ENCODE peak calls at places on chromosomes 3 and 15, in nine cellular contexts. W is foreskin fibroblast; M is BJ; O is fibroblast of mammary gland; U is CD8-positive, alpha-beta T cell; G is left ventricle myocardium inferior; E is suprapubic skin; X is upper lobe of right lung; J is GM23248. R is an unnamed sample.

GRCh38 chr15:52788099-52788986 is 1.8 kb downstream of the ONECUT1 start:
- DNase-seq in O (no peak), W (no peak), E (peak), X (no peak), M (no peak), G (no peak), J (no peak), U (no peak), R (no peak)

GRCh38 chr3:141403576-141403975 is 35.3 kb downstream of the ZBTB38 start:
- DNase-seq in G (no peak), J (no peak), W (peak), O (peak), E (no peak), M (no peak), X (no peak), U (no peak), R (peak)

GRCh38 chr3:180223268-180223667 is 186.5 kb upstream of the PEX5L start:
- DNase-seq in G (no peak), M (no peak), U (no peak), W (no peak), X (no peak), E (no peak), J (no peak), O (no peak), R (no peak)

GRCh38 chr3:138432576-138433240 is 1.7 kb upstream of the ESYT3 start:
- DNase-seq in M (no peak), E (peak), W (no peak), G (no peak), J (no peak), U (no peak), O (no peak), X (no peak), R (no peak)

GRCh38 chr3:175475765-175476164 is 616.6 kb downstream of the NAALADL2 start:
- DNase-seq in W (no peak), G (no peak), M (no peak), O (no peak), J (no peak), U (no peak), X (no peak), E (no peak), R (no peak)

GRCh38 chr3:106183762-106184391 is 315.1 kb upstream of the CBLB start:
- DNase-seq in U (no peak), M (no peak), X (no peak), J (peak), O (peak), G (no peak), W (peak), E (no peak), R (peak)

GRCh38 chr3:101292027-101292426 is 28.3 kb downstream of the IMPG2 start:
- DNase-seq in G (no peak), U (no peak), E (no peak), M (no peak), J (peak), X (no peak), O (peak), W (peak), R (peak)

GRCh38 chr15:84638103-84638502 is 16.0 kb downstream of the WDR73 start:
- DNase-seq in G (no peak), W (peak), U (no peak), J (peak), M (no peak), O (peak), X (no peak), E (no peak), R (no peak)

GRCh38 chr3:110881069-110881468 is 190.5 kb upstream of the NECTIN3 start:
- DNase-seq in M (no peak), O (peak), U (no peak), J (peak), W (peak), G (peak), E (peak), X (peak), R (no peak)

GRCh38 chr3:100033184-100033583 is 81.1 kb downstream of the FILIP1L start:
- DNase-seq in G (no peak), J (peak), W (no peak), X (no peak), O (peak), E (no peak), U (no peak), M (no peak), R (peak)

GRCh38 chr15:69081310-69082004 is 67.0 kb downstream of the NOX5 start:
- DNase-seq in G (peak), E (no peak), M (no peak), W (peak), J (peak), U (no peak), X (no peak), O (peak), R (peak)

GRCh38 chr15:101139986-101140696 is 111.7 kb downstream of the CHSY1 start:
- DNase-seq in X (no peak), J (no peak), G (no peak), O (no peak), M (no peak), U (no peak), E (no peak), W (no peak), R (no peak)

GRCh38 chr15:101140697-101141065 is 111.2 kb downstream of the CHSY1 start:
- DNase-seq in O (no peak), W (no peak), G (no peak), E (no peak), U (no peak), M (no peak), X (no peak), J (no peak), R (no peak)

GRCh38 chr15:101138086-101138660 is 113.7 kb downstream of the CHSY1 start:
- DNase-seq in W (no peak), E (no peak), M (no peak), G (no peak), O (no peak), U (no peak), J (no peak), X (no peak), R (no peak)

GRCh38 chr15:101137312-101137940 is 114.4 kb downstream of the CHSY1 start:
- DNase-seq in E (no peak), M (no peak), J (no peak), O (no peak), W (no peak), X (no peak), U (no peak), G (no peak), R (no peak)

DNA sequence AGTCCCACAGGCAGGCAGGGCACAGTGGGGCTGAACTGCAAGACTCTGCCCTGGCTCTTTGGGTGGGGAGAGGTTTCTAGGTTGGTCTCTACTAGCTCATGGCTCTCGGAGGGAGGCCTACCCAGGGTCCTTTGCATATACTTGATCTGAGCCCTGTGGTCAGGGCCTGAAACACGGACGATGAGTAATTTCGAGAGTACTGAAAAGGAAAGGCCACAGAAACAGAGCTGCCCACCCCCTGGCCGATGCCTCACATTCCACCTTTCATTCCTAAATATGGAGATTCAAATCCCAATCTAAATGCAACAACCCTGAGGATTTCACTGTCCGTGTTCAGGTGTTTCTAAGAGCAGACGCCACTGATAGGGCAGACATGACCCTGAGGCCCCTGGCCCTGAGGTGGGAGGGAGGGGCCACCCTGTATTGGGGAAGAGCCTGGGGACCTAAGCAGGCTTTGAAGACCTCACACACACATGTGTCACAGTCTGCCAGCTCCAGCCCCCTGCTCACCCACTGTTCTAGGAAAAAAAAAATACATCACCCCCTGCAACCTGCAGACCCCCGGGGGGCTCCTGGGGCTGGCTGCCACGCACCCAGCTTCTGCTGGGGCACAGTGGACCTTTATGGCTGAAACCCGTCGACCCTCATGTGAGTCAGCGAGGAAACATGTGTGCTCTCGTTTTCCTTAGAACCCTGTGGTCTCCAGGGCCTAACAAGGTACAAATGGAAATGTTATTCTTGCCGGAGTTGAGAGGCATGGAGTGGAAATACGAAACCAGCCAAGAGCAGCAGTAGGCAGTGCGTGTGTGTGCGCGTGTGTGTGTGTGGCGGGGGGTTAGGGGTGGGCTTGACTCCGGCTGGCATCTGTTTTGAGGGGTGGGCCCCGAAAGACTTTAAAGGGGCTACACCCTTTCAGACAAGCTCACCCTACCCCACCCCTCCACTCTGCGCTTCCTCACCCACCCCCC is 112.7 kb downstream of the CHSY1 start:
- DNase-seq in X (no peak), J (no peak), W (no peak), G (no peak), U (no peak), M (no peak), O (no peak), E (no peak), R (no peak)
- H3K4me3 ChIP-seq in X (no peak), J (no peak), W (no peak), G (no peak), U (no peak), M (no peak), O (no peak), E (no peak), R (no peak)

GRCh38 chr3:15781131-15781530 is 16.6 kb downstream of the ANKRD28 start:
- DNase-seq in G (no peak), O (no peak), U (no peak), X (no peak), E (no peak), M (no peak), W (peak), J (peak), R (no peak)
- H3K4me3 ChIP-seq in G (no peak), O (no peak), U (no peak), X (no peak), E (no peak), M (no peak), W (no peak), J (peak), R (no peak)

GRCh38 chr3:46881819-46882376 is 4.4 kb downstream of the PTH1R start:
- DNase-seq in J (peak), W (peak), O (no peak), E (no peak), G (peak), U (peak), M (no peak), X (no peak), R (peak)
- H3K4me3 ChIP-seq in J (peak), W (peak), O (peak), E (peak), G (peak), U (peak), M (peak), X (peak), R (peak)

DNA sequence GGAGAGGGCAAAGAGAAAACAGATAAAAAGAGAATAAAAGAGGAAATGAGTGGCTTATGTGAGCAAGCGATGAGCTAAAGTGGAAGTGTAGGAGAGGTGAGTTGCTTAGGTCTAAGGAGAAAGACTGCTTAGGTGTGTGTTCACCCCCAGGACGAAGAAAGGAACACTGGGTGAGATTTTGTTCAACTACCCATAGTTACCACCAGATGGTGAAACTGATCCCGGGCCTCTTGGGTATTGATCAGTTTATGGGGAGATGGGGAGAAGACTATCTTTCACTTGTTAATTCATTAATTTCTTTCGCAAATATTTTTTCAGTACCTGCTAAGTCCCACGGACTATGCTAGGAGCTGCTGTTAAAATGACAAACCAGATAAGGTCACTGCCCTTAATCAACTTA is 33.9 kb downstream of the GAP43 start:
- DNase-seq in J (no peak), M (no peak), G (no peak), W (no peak), U (no peak), X (no peak), O (no peak), E (no peak), R (no peak)
- H3K4me3 ChIP-seq in J (no peak), M (no peak), G (no peak), W (no peak), U (no peak), X (no peak), O (no peak), E (no peak), R (no peak)

DNA sequence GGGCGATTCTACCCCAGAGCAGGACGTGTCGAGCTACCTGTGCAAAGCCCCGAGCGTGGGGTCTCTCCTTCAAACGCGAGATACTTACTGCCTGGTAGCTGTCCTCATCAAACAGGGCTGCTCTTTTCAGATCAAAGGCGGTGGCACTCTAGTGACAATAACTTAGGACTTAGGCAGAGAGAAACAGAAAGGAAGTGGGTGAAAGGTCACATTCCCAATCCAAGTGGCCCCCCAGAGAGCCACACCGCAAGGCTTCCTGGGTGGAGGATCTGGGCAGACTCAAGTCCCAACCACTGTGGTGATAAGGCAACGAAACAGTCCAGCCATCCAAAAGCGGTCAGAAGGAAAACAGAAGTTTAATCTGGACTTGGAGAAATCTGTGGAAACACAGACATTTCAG is 227.2 kb downstream of the ADAMTS17 start:
- DNase-seq in J (no peak), U (no peak), X (peak), O (peak), M (no peak), G (peak), E (no peak), W (no peak), R (peak)
- H3K4me3 ChIP-seq in J (no peak), U (no peak), X (peak), O (peak), M (no peak), G (peak), E (peak), W (no peak), R (peak)

GRCh38 chr3:98565843-98566242 is 27.6 kb downstream of the CPOX start:
- DNase-seq in W (no peak), X (no peak), G (no peak), U (no peak), J (no peak), O (no peak), E (no peak), M (no peak), R (peak)

GRCh38 chr3:98561727-98562521 is 30.1 kb downstream of the GPR15 start:
- DNase-seq in W (peak), O (peak), U (no peak), E (no peak), J (peak), X (no peak), G (no peak), M (no peak), R (no peak)

GRCh38 chr3:98564282-98565005 is 29.0 kb downstream of the CPOX start:
- DNase-seq in O (no peak), G (no peak), U (peak), W (no peak), X (no peak), E (no peak), J (no peak), M (no peak), R (no peak)

GRCh38 chr3:98565237-98565643 is 28.2 kb downstream of the CPOX start:
- DNase-seq in X (no peak), U (no peak), G (no peak), E (no peak), W (peak), M (peak), J (no peak), O (no peak), R (peak)

DNA sequence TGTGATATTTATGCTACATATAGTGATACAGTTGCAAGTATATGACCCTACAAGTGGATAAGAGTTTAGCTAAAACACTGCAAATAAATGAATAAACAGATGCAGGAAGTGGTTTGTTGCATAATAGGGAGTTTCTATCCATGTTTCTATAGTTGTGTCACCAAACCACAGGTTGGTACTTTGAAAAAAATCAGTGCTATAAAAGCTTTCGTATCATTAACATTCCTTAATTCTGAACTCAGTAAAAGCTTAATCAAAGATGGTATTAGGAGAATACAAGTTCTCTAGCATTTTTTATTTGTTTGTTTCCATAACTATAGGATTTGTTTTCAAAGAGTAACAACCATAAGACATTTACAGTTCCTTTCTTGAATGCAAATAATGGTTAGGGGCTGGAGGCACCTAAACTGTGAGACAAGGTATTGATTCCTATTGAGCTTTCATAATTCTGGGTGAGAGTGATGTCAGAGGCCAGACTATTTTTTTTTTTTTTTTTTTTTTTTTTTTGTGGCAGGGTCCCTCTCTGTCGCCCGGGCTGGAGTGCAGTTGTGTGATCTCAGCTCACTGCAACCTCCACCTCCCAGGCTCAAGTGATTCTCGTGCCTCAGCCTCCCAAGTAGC is 29.6 kb downstream of the CPOX start:
- DNase-seq in E (no peak), J (peak), U (no peak), W (peak), G (no peak), X (no peak), O (peak), M (peak), R (peak)
- H3K4me3 ChIP-seq in E (no peak), J (no peak), U (no peak), W (no peak), G (no peak), X (no peak), O (no peak), M (no peak), R (no peak)

GRCh38 chr3:49199900-49200281 is 28.5 kb downstream of the KLHDC8B start:
- DNase-seq in U (no peak), O (peak), X (peak), J (peak), G (no peak), E (no peak), M (no peak), W (no peak), R (peak)
- H3K4me3 ChIP-seq in U (no peak), O (peak), X (peak), J (peak), G (peak), E (peak), M (peak), W (peak), R (peak)

GRCh38 chr15:44137750-44138149 is 57.3 kb downstream of the FRMD5 start:
- DNase-seq in G (no peak), E (no peak), O (peak), J (peak), W (peak), U (no peak), X (no peak), M (peak), R (no peak)
- H3K4me3 ChIP-seq in G (no peak), E (no peak), O (no peak), J (no peak), W (no peak), U (no peak), X (no peak), M (no peak), R (no peak)

GRCh38 chr15:79053894-79054293 is 36.7 kb downstream of the RASGRF1 start:
- DNase-seq in J (no peak), X (no peak), E (no peak), G (no peak), M (no peak), W (no peak), U (no peak), O (no peak), R (no peak)

GRCh38 chr15:79054350-79054749 is 36.2 kb downstream of the RASGRF1 start:
- DNase-seq in W (no peak), U (no peak), O (no peak), J (no peak), G (no peak), M (no peak), E (no peak), X (no peak), R (no peak)

GRCh38 chr15:79050977-79051376 is 39.6 kb downstream of the RASGRF1 start:
- DNase-seq in J (no peak), O (no peak), X (no peak), G (no peak), W (no peak), U (no peak), M (no peak), E (no peak), R (no peak)

GRCh38 chr15:79050341-79050740 is 40.2 kb downstream of the RASGRF1 start:
- DNase-seq in W (no peak), M (no peak), G (no peak), E (no peak), J (no peak), O (no peak), X (no peak), U (no peak), R (no peak)

DNA sequence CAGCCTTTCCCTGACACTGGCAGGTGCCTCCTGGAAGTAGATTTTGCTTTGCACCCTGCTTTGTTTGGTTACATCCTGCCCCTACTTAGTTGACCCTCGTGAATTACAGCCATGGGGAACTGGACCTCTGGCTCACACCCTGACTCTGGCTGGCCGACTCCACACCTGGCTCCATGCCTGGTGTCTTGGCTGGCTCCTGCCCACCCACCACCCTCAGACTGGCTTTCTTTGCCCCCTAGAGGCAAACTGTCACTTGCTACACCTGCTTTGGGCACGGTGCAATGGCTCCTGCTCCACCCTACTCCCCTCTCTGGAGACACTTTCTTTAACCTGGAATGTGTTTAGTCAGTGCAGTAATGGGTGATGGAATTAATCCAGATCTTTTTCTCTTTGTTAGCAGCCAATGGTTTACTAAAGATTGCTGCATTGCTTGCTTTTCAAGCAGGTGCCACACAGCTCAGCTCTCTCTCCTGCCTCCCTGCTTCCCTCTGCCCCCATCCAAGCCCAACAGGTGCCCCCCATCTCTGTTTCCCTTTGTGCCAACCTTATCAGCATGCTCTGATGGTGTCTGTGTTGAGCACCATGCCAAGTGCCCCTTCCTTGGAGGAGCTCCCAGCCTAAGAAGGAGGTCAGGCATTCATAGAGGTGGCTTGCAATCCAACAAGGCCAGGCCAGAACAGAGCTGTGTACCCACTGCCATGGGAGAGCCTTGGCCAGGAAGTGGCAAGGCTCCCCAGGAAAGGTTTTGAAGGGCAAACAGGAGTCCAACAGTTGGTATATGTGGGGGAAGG is 38.4 kb downstream of the RASGRF1 start:
- DNase-seq in G (no peak), O (no peak), M (no peak), X (no peak), W (no peak), J (no peak), U (no peak), E (no peak), R (no peak)
- H3K4me3 ChIP-seq in G (no peak), O (no peak), M (no peak), X (no peak), W (no peak), J (no peak), U (no peak), E (no peak), R (no peak)

R was measured in fibroblast of villous mesenchyme.